ENCODE peak calls at places on chromosome X, in six cellular contexts. O is brain microvascular endothelial cell, M is tibial nerve, R is tibial artery, X is left lung, J is endothelial cell of umbilical vein. W is an unnamed sample.

GRCh38 chrX:70436380-70436779 is 8.3 kb upstream of the DLG3 start:
- DNase-seq in O (no peak), M (no peak), R (no peak), X (no peak), J (no peak), W (no peak)

GRCh38 chrX:13694359-13694758 is 5.4 kb downstream of the RAB9A start:
- DNase-seq in O (no peak), M (no peak), R (no peak), X (no peak), J (no peak), W (no peak)

GRCh38 chrX:71950066-71950465 is 39.4 kb downstream of the NHSL2 start:
- DNase-seq in O (no peak), M (no peak), R (no peak), X (no peak), J (no peak), W (no peak)

GRCh38 chrX:103531002-103531401 is 11.7 kb upstream of the RAB40A start:
- DNase-seq in O (peak; percentile 77), M (no peak), R (no peak), X (no peak), J (no peak), W (no peak)

GRCh38 chrX:79182616-79183015 is 38.1 kb downstream of the GPR174 start:
- DNase-seq in O (no peak), M (no peak), R (no peak), X (no peak), J (no peak), W (peak; percentile 22)

GRCh38 chrX:115894087-115894486 is 276.5 kb upstream of the AGTR2 start:
- DNase-seq in O (peak; percentile 13), M (no peak), R (no peak), X (peak; percentile 24), J (no peak), W (peak; percentile 5)

GRCh38 chrX:155028749-155029360 is 2.2 kb downstream of the FUNDC2 start:
- DNase-seq in O (peak; percentile 48), M (no peak), R (no peak), X (no peak), J (peak; percentile 5), W (no peak)

GRCh38 chrX:106302304-106302703 is 134.2 kb downstream of the PWWP3B start:
- DNase-seq in O (peak; percentile 28), M (no peak), R (no peak), X (no peak), J (no peak), W (no peak)

GRCh38 chrX:114087543-114087942 is 496.3 kb upstream of the HTR2C start:
- DNase-seq in O (no peak), M (no peak), R (no peak), X (no peak), J (no peak), W (no peak)

GRCh38 chrX:28349888-28350287 is 237.4 kb upstream of the IL1RAPL1 start:
- DNase-seq in O (no peak), M (no peak), R (no peak), X (no peak), J (no peak), W (no peak)

GRCh38 chrX:118047446-118048186 is 69.0 kb downstream of the KLHL13 start:
- DNase-seq in O (no peak), M (no peak), R (no peak), X (no peak), J (no peak), W (no peak)

GRCh38 chrX:30597258-30598012 is 19.9 kb upstream of the TASL start:
- DNase-seq in O (no peak), M (no peak), R (no peak), X (no peak), J (no peak), W (peak; percentile 58)

GRCh38 chrX:88135735-88136134 is 611.3 kb upstream of the CPXCR1 start:
- DNase-seq in O (no peak), M (no peak), R (no peak), X (no peak), J (peak; percentile 1), W (no peak)
- TF ChIP-seq CTCF in O (no peak), M (no peak), R (no peak), X (peak; percentile 8), J (no peak), W (no peak)

DNA sequence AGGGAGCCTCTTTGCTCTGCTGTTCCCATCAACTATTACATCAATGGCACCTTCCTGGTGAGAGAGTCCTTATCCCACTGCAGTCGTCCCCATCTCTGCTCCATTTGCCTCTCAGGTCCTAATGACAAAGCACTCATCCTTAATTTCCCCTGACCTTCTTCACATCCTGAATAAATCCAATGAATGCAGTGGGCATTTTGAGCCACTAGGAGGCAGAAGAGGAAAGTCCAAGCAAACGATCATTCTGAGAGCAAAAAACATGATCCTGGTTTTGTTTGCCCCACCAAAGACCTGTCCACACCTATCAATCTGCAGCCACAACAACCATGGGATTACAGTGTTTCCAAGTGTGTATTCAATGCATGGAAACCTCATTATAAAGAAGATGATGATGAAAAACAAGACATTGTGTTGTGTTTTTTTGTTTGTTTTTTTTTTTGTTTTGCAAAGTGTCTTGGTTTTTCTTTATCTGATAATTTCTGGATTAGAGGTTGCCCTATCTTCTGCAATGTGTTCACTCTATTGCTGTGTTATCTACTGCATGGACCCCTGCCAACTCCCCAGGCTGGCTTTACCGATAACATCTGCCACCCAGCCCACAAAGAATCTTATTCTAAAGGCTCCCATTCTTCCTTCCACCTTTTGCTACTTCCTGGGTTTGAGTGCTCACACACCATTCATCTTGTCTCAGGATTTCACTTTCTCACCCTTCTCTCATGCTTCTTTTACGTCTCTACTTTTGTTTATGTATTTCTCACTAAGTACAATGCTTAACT is 207.2 kb downstream of the NLGN4X start:
- DNase-seq in O (peak; percentile 25), M (peak; percentile 35), R (no peak), X (no peak), J (no peak), W (peak; percentile 8)
- TF ChIP-seq CTCF in O (peak; percentile 71), M (peak; percentile 40), R (peak; percentile 19), X (peak; percentile 58), J (no peak), W (peak; percentile 45)

GRCh38 chrX:40169193-40170086 is 71.7 kb upstream of the BCOR start:
- DNase-seq in O (peak; percentile 77), M (no peak), R (no peak), X (no peak), J (peak; percentile 78), W (peak; percentile 81)
- TF ChIP-seq CTCF in O (peak; percentile 71), M (peak; percentile 39), R (no peak), X (peak; percentile 10), J (peak; percentile 52), W (peak; percentile 34)

GRCh38 chrX:65195621-65196020 is 219.4 kb upstream of the ZC4H2 start:
- DNase-seq in O (no peak), M (no peak), R (no peak), X (no peak), J (no peak), W (no peak)

GRCh38 chrX:65194547-65194946 is 218.3 kb upstream of the ZC4H2 start:
- DNase-seq in O (no peak), M (no peak), R (no peak), X (no peak), J (no peak), W (no peak)

GRCh38 chrX:65196758-65197371 is 220.6 kb upstream of the ZC4H2 start:
- DNase-seq in O (no peak), M (no peak), R (no peak), X (no peak), J (no peak), W (peak; percentile 1)
- TF ChIP-seq CTCF in O (no peak), M (no peak), R (no peak), X (no peak), J (no peak), W (no peak)

GRCh38 chrX:150683536-150684146 is 9.6 kb upstream of the MTMR1 start:
- DNase-seq in O (no peak), M (no peak), R (no peak), X (no peak), J (peak; percentile 31), W (peak; percentile 19)

GRCh38 chrX:150683112-150683511 is 10.1 kb upstream of the MTMR1 start:
- DNase-seq in O (no peak), M (no peak), R (no peak), X (no peak), J (no peak), W (no peak)

GRCh38 chrX:150680974-150681373 is 12.2 kb upstream of the MTMR1 start:
- DNase-seq in O (no peak), M (no peak), R (no peak), X (no peak), J (peak; percentile 28), W (no peak)
- TF ChIP-seq CTCF in O (peak; percentile 44), M (no peak), R (no peak), X (peak; percentile 14), J (peak; percentile 21), W (peak; percentile 23)

DNA sequence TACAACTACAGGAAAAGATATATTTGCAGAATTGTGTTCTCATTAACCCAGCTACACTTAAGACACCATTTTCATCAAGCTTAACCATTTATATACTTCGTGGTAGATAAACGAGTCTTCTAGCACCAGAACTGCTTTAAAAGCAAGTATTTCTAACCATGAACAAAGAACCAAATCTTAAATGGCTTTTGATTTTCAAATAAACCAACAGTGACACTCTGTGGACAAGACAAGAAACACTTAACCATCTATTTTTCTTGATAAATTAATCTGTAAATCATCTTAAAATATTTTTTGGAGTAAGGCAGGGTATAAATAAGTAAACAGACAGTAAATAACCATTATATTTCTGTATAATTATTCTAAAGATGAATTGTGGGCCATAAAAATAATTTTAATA is 10.2 kb downstream of the BEND2 start:
- DNase-seq in O (no peak), M (no peak), R (no peak), X (no peak), J (no peak), W (no peak)
- TF ChIP-seq CTCF in O (no peak), M (peak; percentile 13), R (peak; percentile 15), X (no peak), J (no peak), W (no peak)

DNA sequence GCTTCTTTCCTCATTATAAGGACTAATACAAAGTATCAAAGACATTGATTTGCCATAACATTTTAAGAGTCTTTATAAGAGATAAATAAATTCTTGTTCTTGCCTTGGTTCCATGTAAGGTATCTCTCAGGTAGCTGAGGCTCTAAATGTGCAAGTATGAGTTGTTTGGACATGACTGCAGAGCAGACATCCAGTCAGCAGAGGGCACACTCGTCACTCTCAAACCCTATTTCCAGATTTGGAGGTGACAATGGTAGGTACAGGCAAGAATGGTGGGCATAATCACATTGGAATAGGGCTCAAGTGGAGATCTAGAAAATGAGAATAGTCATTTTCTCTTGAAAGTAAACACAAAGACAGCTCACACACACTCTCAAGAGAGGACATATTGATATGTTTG is 133.3 kb upstream of the ZIC3 start:
- DNase-seq in O (no peak), M (no peak), R (no peak), X (no peak), J (no peak), W (peak; percentile 45)
- TF ChIP-seq CTCF in O (peak; percentile 43), M (no peak), R (no peak), X (peak; percentile 12), J (no peak), W (peak; percentile 32)

DNA sequence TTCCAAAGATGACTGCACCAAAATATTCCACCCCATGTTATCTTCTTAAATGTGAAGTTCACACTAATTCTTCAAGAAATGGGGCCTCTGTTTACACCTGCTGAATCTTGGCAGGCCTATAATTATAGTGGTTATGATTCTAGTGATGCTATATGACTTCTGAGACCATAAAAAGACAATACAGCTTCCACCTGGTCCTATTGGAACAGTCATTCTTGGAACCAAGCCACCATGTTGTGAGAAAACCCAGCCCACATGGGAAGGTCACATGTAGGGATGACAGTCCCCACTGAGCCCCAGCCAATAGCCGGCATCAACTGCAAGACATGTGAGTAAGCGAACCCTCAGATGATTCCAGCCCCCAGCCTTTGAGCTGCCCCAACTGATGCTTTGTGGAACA is 587.5 kb downstream of the MID1IP1 start:
- DNase-seq in O (no peak), M (no peak), R (no peak), X (no peak), J (no peak), W (no peak)
- TF ChIP-seq CTCF in O (no peak), M (no peak), R (no peak), X (no peak), J (no peak), W (no peak)